ENCODE peak calls at places on chromosomes 1 and 21, in six cellular contexts. E is retinal pigment epithelial cell, J is fibroblast of lung, T is fibroblast of pulmonary artery, R is endothelial cell of umbilical vein, P is left ventricle myocardium inferior. V is an unnamed sample.

GRCh38 chr1:64823691-64824476 is 79.0 kb downstream of the RAVER2 start:
- DNase-seq in J (peak; percentile 69), T (peak; percentile 87), E (peak; percentile 46), R (peak; percentile 81), P (peak; percentile 26), V (peak; percentile 65)

GRCh38 chr1:12144236-12144635 is 22.6 kb upstream of the TNFRSF1B start:
- DNase-seq in T (no peak), R (no peak), P (no peak), E (no peak), J (no peak), V (no peak)

GRCh38 chr1:214664656-214665433 is 61.9 kb downstream of the CENPF start:
- DNase-seq in P (no peak), J (peak; percentile 78), T (no peak), E (no peak), R (no peak), V (no peak)

GRCh38 chr1:89198500-89199072 is at the start of gene GBP4:
- DNase-seq in E (no peak), T (peak; percentile 64), J (peak; percentile 1), P (peak; percentile 25), R (peak; percentile 64), V (peak; percentile 18)

GRCh38 chr1:179938752-179939151 is 15.9 kb upstream of the CEP350 start:
- DNase-seq in J (no peak), P (no peak), T (peak; percentile 81), E (peak; percentile 71), R (no peak), V (no peak)

GRCh38 chr1:34780528-34780927 is 486 bp upstream of the GJB3 start:
- DNase-seq in T (no peak), P (no peak), E (no peak), R (no peak), J (no peak), V (peak; percentile 28)

GRCh38 chr1:70978623-70979022 is 69.0 kb downstream of the PTGER3 start:
- DNase-seq in J (no peak), T (no peak), E (no peak), R (no peak), P (no peak), V (no peak)

GRCh38 chr1:110059133-110059863 is 11.2 kb downstream of the ALX3 start:
- DNase-seq in J (peak; percentile 57), R (no peak), T (no peak), E (no peak), P (no peak), V (no peak)

GRCh38 chr1:6108937-6109636 is 63.4 kb downstream of the KCNAB2 start:
- DNase-seq in R (peak; percentile 39), P (no peak), T (peak; percentile 52), E (peak; percentile 9), J (peak; percentile 27), V (peak; percentile 66)

GRCh38 chr1:2156866-2157265 is 37.7 kb downstream of the FAAP20 start:
- DNase-seq in J (no peak), P (no peak), E (no peak), T (no peak), R (no peak), V (no peak)

GRCh38 chr1:223010552-223011229 is 132.4 kb downstream of the TLR5 start:
- DNase-seq in P (no peak), J (peak; percentile 63), E (no peak), R (no peak), T (no peak), V (no peak)

GRCh38 chr21:17585875-17586450 is 26.7 kb downstream of the BTG3 start:
- DNase-seq in J (peak; percentile 36), E (peak; percentile 20), P (no peak), T (peak; percentile 71), R (peak; percentile 56), V (peak; percentile 22)

GRCh38 chr1:20216574-20216973 is 30.3 kb upstream of the PLA2G2C start:
- DNase-seq in P (no peak), R (peak; percentile 20), J (no peak), T (peak; percentile 33), E (no peak), V (no peak)

GRCh38 chr1:198258491-198258890 is 101.7 kb downstream of the NEK7 start:
- DNase-seq in J (peak; percentile 92), T (peak; percentile 70), E (no peak), P (no peak), R (no peak), V (no peak)

GRCh38 chr1:164726235-164726634 is 167.3 kb downstream of the PBX1 start:
- DNase-seq in E (no peak), P (no peak), R (peak; percentile 17), J (peak; percentile 90), T (peak; percentile 85), V (no peak)

GRCh38 chr1:240474133-240474614 is 137.8 kb downstream of the GREM2 start:
- DNase-seq in P (no peak), R (no peak), J (peak; percentile 88), T (peak; percentile 92), E (peak; percentile 51), V (peak; percentile 16)

GRCh38 chr1:25773441-25774125 is 26.4 kb upstream of the SELENON start:
- DNase-seq in P (no peak), E (no peak), T (no peak), R (no peak), J (no peak), V (peak; percentile 82)

GRCh38 chr21:46111193-46111571 is 13.3 kb downstream of the COL6A2 start:
- DNase-seq in R (no peak), E (no peak), J (no peak), T (no peak), P (no peak), V (no peak)

GRCh38 chr1:180925471-180926051 is 12.9 kb downstream of the KIAA1614 start:
- DNase-seq in R (no peak), P (no peak), E (peak; percentile 12), J (no peak), T (no peak), V (peak; percentile 22)

GRCh38 chr1:234279021-234279420 is 94.2 kb upstream of the COA6 start:
- DNase-seq in P (no peak), R (no peak), T (no peak), E (no peak), J (no peak), V (no peak)

GRCh38 chr1:75723989-75724471 is 479 bp upstream of the ACADM start:
- DNase-seq in T (peak; percentile 79), P (peak; percentile 88), J (peak; percentile 81), E (no peak), R (peak; percentile 77), V (peak; percentile 67)

GRCh38 chr21:38488640-38489282 is 9.5 kb downstream of the ERG start:
- DNase-seq in T (no peak), R (peak; percentile 81), J (no peak), E (no peak), P (no peak), V (no peak)

DNA sequence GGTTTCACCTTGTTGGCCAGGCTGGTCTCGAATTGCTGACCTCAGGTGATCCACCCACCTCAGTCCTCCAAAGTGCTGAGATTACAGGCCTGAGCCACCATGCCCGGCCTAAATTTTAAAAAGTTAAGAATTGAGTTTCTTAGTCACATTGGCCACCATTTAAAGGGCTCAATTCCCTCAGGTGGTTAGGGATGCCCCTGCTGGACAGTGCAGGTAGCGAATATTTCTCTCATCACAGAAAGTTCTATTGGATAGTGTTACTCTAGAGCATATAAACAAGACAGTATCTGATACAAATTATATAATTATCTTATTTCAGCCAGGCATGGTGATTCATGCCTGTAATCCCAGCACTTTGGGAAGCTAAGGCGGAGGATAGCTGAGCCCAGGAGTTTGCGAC is 320.2 kb downstream of the ZP4 start:
- DNase-seq in E (no peak), J (no peak), P (no peak), T (no peak), R (no peak), V (no peak)
- TF ChIP-seq CTCF in E (peak; percentile 13), J (no peak), P (peak; percentile 29), T (no peak), R (no peak), V (no peak)

DNA sequence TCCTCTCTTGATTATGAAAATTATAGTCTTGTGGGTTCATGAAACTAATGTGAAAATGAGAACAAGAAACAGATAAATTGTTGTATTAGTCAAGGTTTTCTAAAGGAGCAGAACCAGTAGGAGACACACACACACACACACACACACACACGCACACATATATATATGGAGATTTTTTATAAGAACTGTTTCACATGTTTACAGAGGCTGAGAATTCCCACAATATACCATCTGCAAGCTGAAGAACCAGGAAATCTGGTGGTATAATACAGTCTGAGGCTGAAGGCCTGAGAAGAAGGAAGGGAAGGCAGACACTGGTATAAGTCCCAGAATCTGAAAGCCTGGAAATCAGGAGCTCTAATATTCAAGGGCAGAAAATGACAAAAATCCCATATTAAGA is 70.9 kb upstream of the RGS18 start:
- DNase-seq in J (no peak), E (no peak), R (no peak), P (no peak), T (no peak), V (no peak)
- TF ChIP-seq CTCF in J (no peak), E (no peak), R (no peak), P (no peak), T (no peak), V (no peak)

DNA sequence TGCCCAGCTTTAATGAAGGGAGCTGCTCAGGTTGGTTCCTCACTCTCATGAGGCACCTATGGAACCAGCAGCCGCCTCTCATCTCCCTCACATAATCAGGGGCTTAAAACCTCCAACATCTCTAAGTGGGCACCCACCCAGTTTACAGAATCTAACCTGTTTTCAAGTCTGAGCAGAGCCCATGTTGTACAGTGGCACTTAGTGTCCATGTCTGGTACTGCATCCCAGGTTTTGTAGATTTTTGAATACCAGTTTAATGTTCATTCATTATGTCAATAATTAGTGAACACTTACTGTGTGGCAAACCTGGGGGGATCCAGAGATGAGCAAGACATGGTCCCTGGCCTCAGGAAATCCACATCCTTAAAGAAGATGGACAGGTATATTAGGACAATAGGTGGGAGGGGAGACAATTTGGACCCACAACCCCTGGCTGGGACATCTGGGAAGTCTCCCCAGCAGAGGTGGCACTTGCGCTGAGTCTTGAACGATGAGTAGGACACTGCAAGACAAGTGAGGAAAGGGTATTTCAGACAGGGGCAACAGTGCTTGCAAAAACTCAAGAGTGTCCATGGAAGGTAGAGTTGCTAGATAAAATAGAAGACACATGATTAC is 83.3 kb downstream of the LACTBL1 start:
- DNase-seq in T (peak; percentile 64), R (peak; percentile 81), E (no peak), J (peak; percentile 46), P (no peak), V (peak; percentile 19)
- TF ChIP-seq CTCF in T (peak; percentile 93), R (peak; percentile 71), E (peak; percentile 89), J (peak; percentile 94), P (peak; percentile 80), V (peak; percentile 68)

GRCh38 chr1:235329139-235329808 is 904 bp downstream of the GGPS1 start:
- DNase-seq in J (peak; percentile 49), P (no peak), E (no peak), T (peak; percentile 46), R (no peak), V (peak; percentile 46)
- TF ChIP-seq CTCF in J (no peak), P (no peak), E (peak; percentile 9), T (no peak), R (no peak), V (no peak)

GRCh38 chr1:156193488-156194299 is at the start of gene SLC25A44:
- DNase-seq in E (peak; percentile 96), J (peak; percentile 98), T (peak; percentile 100), R (peak; percentile 100), P (peak; percentile 95), V (peak; percentile 98)
- TF ChIP-seq CTCF in E (peak; percentile 55), J (peak; percentile 57), T (peak; percentile 46), R (peak; percentile 53), P (peak; percentile 71), V (peak; percentile 52)

DNA sequence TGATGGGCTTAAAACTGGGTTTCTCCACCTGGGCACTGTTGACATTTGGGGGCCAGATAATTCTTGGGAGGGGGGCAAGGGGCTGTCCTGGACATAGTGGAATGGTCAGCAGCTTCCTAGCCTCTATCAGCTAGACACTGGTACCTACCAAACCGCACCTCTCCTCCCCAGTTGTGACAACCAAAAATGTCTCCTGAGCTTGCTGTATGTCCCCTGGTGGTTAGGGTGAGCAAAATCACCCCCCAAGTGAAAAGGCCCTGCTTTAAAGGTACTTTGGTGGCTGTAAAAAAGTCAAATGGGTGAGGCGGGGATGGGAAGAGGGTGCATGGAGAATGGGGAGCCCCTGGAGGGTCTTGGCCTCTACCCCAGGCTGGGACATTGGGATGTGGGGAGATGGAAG is 182.0 kb downstream of the IGSF21 start:
- DNase-seq in J (no peak), E (no peak), P (no peak), R (no peak), T (no peak), V (no peak)
- TF ChIP-seq CTCF in J (no peak), E (no peak), P (no peak), R (no peak), T (no peak), V (peak; percentile 14)

V was measured in Calu3.